ENCODE peak calls at places on chromosomes 16 and 17, in eight cellular contexts. K is T1000; E is NCI-H460; V is CD8-positive, alpha-beta T cell; N is EL; F is fibroblast of lung; C is NCI-H1092 treated with DMSO at 0.1 percent for 48 hours; I is T-cell. G is an unnamed sample.

GRCh38 chr17:38510424-38511125 is 82.3 kb downstream of the ARHGAP23 start:
- DNase-seq in E (no peak), K (no peak), F (peak), I (no peak), C (no peak), V (no peak), N (peak), G (no peak)

GRCh38 chr16:11112723-11113348 is 143.2 kb downstream of the SOCS1 start:
- DNase-seq in V (no peak), C (peak), I (no peak), E (no peak), F (no peak), K (no peak), N (no peak), G (no peak)

GRCh38 chr17:49146620-49147306 is 14.2 kb downstream of the B4GALNT2 start:
- DNase-seq in C (no peak), V (no peak), I (no peak), E (peak), K (peak), N (peak), F (peak), G (no peak)

GRCh38 chr17:83155128-83156081 is 76.0 kb downstream of the METRNL start:
- DNase-seq in I (no peak), E (peak), V (no peak), C (no peak), F (peak), N (peak), K (no peak), G (peak)

GRCh38 chr17:63786961-63787711 is 13.2 kb downstream of the DDX42 start:
- DNase-seq in K (no peak), I (no peak), V (no peak), C (no peak), E (no peak), N (no peak), F (no peak), G (no peak)

GRCh38 chr16:10935491-10935890 is 6.8 kb downstream of the DEXI start:
- DNase-seq in V (no peak), N (no peak), K (no peak), I (no peak), F (no peak), C (peak), E (no peak), G (no peak)

GRCh38 chr16:78786635-78787034 is 687.2 kb downstream of the WWOX start:
- DNase-seq in I (no peak), V (no peak), E (no peak), C (no peak), N (no peak), F (no peak), K (no peak), G (no peak)

GRCh38 chr17:20133552-20133951 is 124.4 kb downstream of the SPECC1 start:
- DNase-seq in F (no peak), I (no peak), C (no peak), V (no peak), N (no peak), E (no peak), K (no peak), G (no peak)

GRCh38 chr17:35684046-35684802 is 47.2 kb upstream of the RASL10B start:
- DNase-seq in I (no peak), C (no peak), K (no peak), V (no peak), E (no peak), N (peak), F (peak), G (no peak)

GRCh38 chr16:85102106-85102630 is 10.1 kb downstream of the CIBAR2 start:
- DNase-seq in K (no peak), N (no peak), C (no peak), F (peak), V (no peak), E (no peak), I (no peak), G (no peak)

GRCh38 chr17:36131931-36132330 is 28.3 kb downstream of the CCL4 start:
- DNase-seq in F (no peak), N (no peak), E (no peak), K (no peak), V (no peak), C (no peak), I (no peak), G (no peak)

GRCh38 chr16:78515421-78515820 is 416.0 kb downstream of the WWOX start:
- DNase-seq in N (no peak), V (no peak), E (no peak), F (no peak), I (no peak), K (no peak), C (no peak), G (no peak)

GRCh38 chr16:79278506-79278905 is 322.0 kb downstream of the MAF start:
- DNase-seq in N (no peak), I (peak), F (no peak), K (no peak), C (no peak), E (no peak), V (peak), G (no peak)

GRCh38 chr17:49193513-49194296 is 16.7 kb downstream of the GNGT2 start:
- DNase-seq in V (no peak), C (peak), N (peak), K (no peak), I (no peak), E (no peak), F (peak), G (no peak)

GRCh38 chr16:87464691-87465300 is 28.0 kb downstream of the ZCCHC14 start:
- DNase-seq in F (peak), N (peak), K (peak), E (no peak), C (no peak), I (no peak), V (no peak), G (peak)

GRCh38 chr16:82888616-82889015 is 261.8 kb downstream of the CDH13 start:
- DNase-seq in C (no peak), F (peak), K (peak), E (no peak), V (no peak), I (no peak), N (peak), G (no peak)

GRCh38 chr17:37664214-37664613 is 21.0 kb upstream of the DDX52 start:
- DNase-seq in V (no peak), C (no peak), K (no peak), F (no peak), N (no peak), E (no peak), I (no peak), G (no peak)

GRCh38 chr17:58527949-58528348 is 13.5 kb upstream of the MTMR4 start:
- DNase-seq in F (peak), K (no peak), V (no peak), E (no peak), I (no peak), N (peak), C (no peak), G (no peak)

GRCh38 chr17:42287305-42288077 is 807 bp upstream of the STAT5A start:
- DNase-seq in I (peak), E (no peak), N (no peak), K (no peak), F (no peak), C (no peak), V (no peak), G (peak)

GRCh38 chr17:36824678-36825091 is 112.6 kb upstream of the LHX1 start:
- DNase-seq in E (no peak), N (peak), I (no peak), V (no peak), K (no peak), F (no peak), C (no peak), G (no peak)

GRCh38 chr17:47227862-47228261 is 18.7 kb downstream of the MYL4 start:
- DNase-seq in N (no peak), K (no peak), I (no peak), C (no peak), V (no peak), E (no peak), F (no peak), G (no peak)

GRCh38 chr16:25224731-25225319 is 8.1 kb downstream of the AQP8 start:
- DNase-seq in K (no peak), F (no peak), E (no peak), C (no peak), V (no peak), N (no peak), I (no peak), G (no peak)

GRCh38 chr16:83420206-83420760 is 387.5 kb upstream of the HSBP1 start:
- DNase-seq in V (no peak), E (peak), K (no peak), I (no peak), C (no peak), N (peak), F (peak), G (peak)

GRCh38 chr17:82664701-82665182 is 16.5 kb upstream of the WDR45B start:
- DNase-seq in I (no peak), N (no peak), K (no peak), V (no peak), F (no peak), C (no peak), E (no peak), G (no peak)

GRCh38 chr17:73647767-73648542 is 3.7 kb upstream of the SDK2 start:
- DNase-seq in E (no peak), I (no peak), V (no peak), C (no peak), N (no peak), K (no peak), F (no peak), G (no peak)

GRCh38 chr16:89958596-89958995 is 10.0 kb downstream of the DEF8 start:
- DNase-seq in C (no peak), K (no peak), F (no peak), N (no peak), V (no peak), I (no peak), E (no peak), G (no peak)

G was measured in esophagus muscularis mucosa.